ENCODE peak calls at places on chromosome 6, in four cellular contexts. S is HepG2, E is neural progenitor cell, F is H1. L is an unnamed sample.

GRCh38 chr6:23350752-23351453 is 775.1 kb upstream of the NRSN1 start:
- DNase-seq in F (no peak), S (no peak), E (no peak), L (no peak)

GRCh38 chr6:80637312-80637711 is 530.8 kb downstream of the BCKDHB start:
- DNase-seq in F (no peak), S (no peak), E (no peak), L (no peak)

GRCh38 chr6:257031-257725 is 35.1 kb upstream of the DUSP22 start:
- DNase-seq in S (no peak), F (no peak), E (no peak), L (no peak)

GRCh38 chr6:130840050-130840449 is 12.8 kb downstream of the SMLR1 start:
- DNase-seq in F (no peak), E (no peak), S (no peak), L (no peak)

GRCh38 chr6:46421939-46422338 is 69.3 kb downstream of the RCAN2 start:
- DNase-seq in F (no peak), S (no peak), E (peak; percentile 16), L (peak; percentile 29)

GRCh38 chr6:133191323-133191722 is 49.8 kb upstream of the EYA4 start:
- DNase-seq in F (no peak), S (no peak), E (no peak), L (no peak)

GRCh38 chr6:100160913-100161312 is 166.9 kb upstream of the MCHR2 start:
- DNase-seq in E (peak; percentile 54), S (no peak), F (peak; percentile 39), L (peak; percentile 78)

GRCh38 chr6:139173172-139173571 is 38.3 kb downstream of the HECA start:
- DNase-seq in S (no peak), E (no peak), F (no peak), L (no peak)

GRCh38 chr6:28675600-28675999 is 149.9 kb downstream of the GPX5 start:
- DNase-seq in F (no peak), S (peak; percentile 69), E (no peak), L (no peak)

DNA sequence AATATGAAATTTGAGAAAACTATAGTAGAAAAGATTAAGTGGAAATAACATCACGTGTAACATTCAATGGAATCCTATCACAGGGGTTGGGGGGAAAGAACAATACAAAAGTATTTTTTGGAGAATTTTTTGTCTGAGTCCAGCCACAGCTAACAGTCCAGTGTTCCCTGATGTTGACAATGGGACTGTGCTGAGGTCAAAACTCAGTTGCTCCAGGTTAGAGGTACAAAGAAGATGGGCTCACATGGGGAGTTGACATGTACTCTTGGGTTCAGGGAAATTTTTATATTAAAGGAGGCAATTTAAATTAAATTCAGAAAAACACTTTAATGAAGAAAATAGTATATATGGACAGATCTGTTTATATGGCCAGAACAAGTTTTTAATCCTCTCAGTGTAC is 995 bp downstream of the MYCT1 start:
- DNase-seq in S (no peak), F (no peak), E (no peak), L (no peak)
- H3K4me2 ChIP-seq in S (no peak overlapping the region), F (no peak overlapping the region), E (no peak overlapping the region), L (no peak overlapping the region)

GRCh38 chr6:111841822-111842221 is 31.4 kb downstream of the FYN start:
- DNase-seq in F (no peak), E (no peak), S (no peak), L (no peak)

GRCh38 chr6:111843347-111844147 is 29.7 kb downstream of the FYN start:
- DNase-seq in F (no peak), E (no peak), S (peak; percentile 49), L (no peak)

GRCh38 chr6:111842891-111843290 is 30.4 kb downstream of the FYN start:
- DNase-seq in F (no peak), E (peak; percentile 74), S (peak; percentile 69), L (no peak)

GRCh38 chr6:111840821-111841220 is 32.4 kb downstream of the FYN start:
- DNase-seq in F (no peak), S (no peak), E (no peak), L (no peak)

GRCh38 chr6:111842271-111842822 is 30.9 kb downstream of the FYN start:
- DNase-seq in E (no peak), F (no peak), S (no peak), L (no peak)
- H3K4me2 ChIP-seq in E (peak overlapping the region; percentile 46), F (no peak overlapping the region), S (peak overlapping the region; percentile 62), L (no peak overlapping the region)

GRCh38 chr6:21033575-21034026 is 499.3 kb downstream of the CDKAL1 start:
- DNase-seq in F (no peak), E (no peak), S (no peak), L (no peak)
- H3K4me2 ChIP-seq in F (no peak overlapping the region), E (no peak overlapping the region), S (no peak overlapping the region), L (no peak overlapping the region)

GRCh38 chr6:48775157-48775556 is 664.2 kb upstream of the PTCHD4 start:
- DNase-seq in S (no peak), F (no peak), E (no peak), L (no peak)
- H3K4me2 ChIP-seq in S (no peak overlapping the region), F (no peak overlapping the region), E (no peak overlapping the region), L (no peak overlapping the region)

GRCh38 chr6:106666290-106667021 is 37.1 kb downstream of the QRSL1 start:
- DNase-seq in E (peak; percentile 1), F (peak; percentile 17), S (no peak), L (peak; percentile 60)
- H3K4me2 ChIP-seq in E (no peak overlapping the region), F (no peak overlapping the region), S (no peak overlapping the region), L (peak overlapping the region; percentile 39)

DNA sequence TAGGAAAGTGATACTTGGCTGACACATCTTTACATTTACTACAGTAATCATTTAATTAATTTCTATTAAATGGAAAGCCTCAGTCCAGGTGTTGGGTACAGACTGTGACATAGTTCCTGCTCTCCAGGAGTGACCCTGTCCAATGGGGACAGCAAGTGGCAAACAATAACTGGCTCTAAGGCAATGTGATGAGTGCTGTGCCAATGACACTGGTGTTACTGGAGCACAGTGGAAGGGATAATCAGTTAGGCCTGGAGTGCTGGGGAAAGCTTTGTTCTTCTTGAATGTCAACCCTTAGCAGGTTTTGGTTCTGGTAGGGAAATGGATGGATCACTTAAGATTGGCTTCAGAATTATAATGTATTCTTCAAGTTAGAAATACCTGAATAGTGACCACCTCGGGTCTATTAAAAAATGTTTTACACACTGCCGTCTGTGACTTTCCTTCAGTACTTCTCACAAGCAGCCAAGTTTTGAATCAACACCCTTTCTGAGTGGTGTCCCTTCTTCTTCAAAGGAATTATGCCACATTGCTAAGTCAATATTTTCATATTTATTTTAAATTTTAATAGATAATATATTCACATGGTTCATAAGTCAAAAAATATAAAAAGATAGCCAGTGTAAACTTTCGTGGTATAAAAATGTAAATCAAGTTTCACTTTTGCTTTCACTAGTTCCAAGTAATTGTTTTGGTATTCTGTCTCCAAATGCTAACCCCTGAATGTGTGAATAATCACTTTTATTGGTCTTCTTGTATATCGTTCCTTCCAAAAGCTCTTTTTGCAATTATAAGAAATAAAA is 9.6 kb downstream of the CMTR1 start:
- DNase-seq in S (no peak), F (no peak), E (no peak), L (no peak)
- H3K4me2 ChIP-seq in S (no peak overlapping the region), F (no peak overlapping the region), E (no peak overlapping the region), L (no peak overlapping the region)